ENCODE peak calls at places on chromosomes 12 and 14, in four cellular contexts. I is cardiac fibroblast, T is T follicular helper cell, F is GM12865. A is an unnamed sample.
A peak's percentile ranks its signal among the peaks of the same experiment; 100 is the strongest.

GRCh38 chr12:42692749-42693148 is 103.2 kb upstream of the PRICKLE1 start:
- DNase-seq in I (no peak), T (no peak), F (no peak), A (no peak)

GRCh38 chr14:47665337-47666134 is 9.9 kb downstream of the MDGA2 start:
- DNase-seq in I (no peak), T (no peak), F (no peak), A (no peak)

GRCh38 chr14:103296007-103296406 is 38.0 kb upstream of the EIF5 start:
- DNase-seq in I (peak; percentile 16), T (no peak), F (no peak), A (no peak)

GRCh38 chr14:100297320-100298300 is 8.6 kb downstream of the SLC25A29 start:
- DNase-seq in I (peak; percentile 88), T (no peak), F (peak; percentile 78), A (peak; percentile 92)

GRCh38 chr14:53924754-53925153 is 31.9 kb downstream of the BMP4 start:
- DNase-seq in I (peak; percentile 68), T (no peak), F (no peak), A (no peak)

GRCh38 chr14:33505295-33505962 is 445.4 kb downstream of the EGLN3 start:
- DNase-seq in I (no peak), T (no peak), F (no peak), A (no peak)

GRCh38 chr12:19997996-19998395 is 370.3 kb upstream of the PDE3A start:
- DNase-seq in I (no peak), T (no peak), F (no peak), A (no peak)

GRCh38 chr12:125239563-125239962 is 174.3 kb downstream of the AACS start:
- DNase-seq in I (no peak), T (no peak), F (no peak), A (no peak)

GRCh38 chr12:101963703-101964102 is 86.3 kb downstream of the DRAM1 start:
- DNase-seq in I (peak; percentile 12), T (no peak), F (no peak), A (no peak)

GRCh38 chr14:92040431-92041040 is 677 bp upstream of the TRIP11 start:
- DNase-seq in I (peak; percentile 34), T (no peak), F (peak; percentile 52), A (peak; percentile 62)

GRCh38 chr12:124760548-124760947 is 103.1 kb downstream of the SCARB1 start:
- DNase-seq in I (no peak), T (no peak), F (no peak), A (no peak)

GRCh38 chr14:71597955-71598659 is 334.1 kb upstream of the RGS6 start:
- DNase-seq in I (no peak), T (no peak), F (peak; percentile 73), A (no peak)

GRCh38 chr12:4037747-4038312 is 164.6 kb upstream of the PARP11 start:
- DNase-seq in I (peak; percentile 56), T (no peak), F (no peak), A (peak; percentile 46)

GRCh38 chr14:96852823-96853422 is 55.7 kb downstream of the VRK1 start:
- DNase-seq in I (peak; percentile 81), T (no peak), F (peak; percentile 48), A (peak; percentile 19)

GRCh38 chr14:51562816-51563215 is 88.9 kb upstream of the FRMD6 start:
- DNase-seq in I (no peak), T (no peak), F (no peak), A (no peak)

GRCh38 chr12:120628919-120629318 is 11.5 kb upstream of the CABP1 start:
- DNase-seq in I (no peak), T (no peak), F (no peak), A (no peak)

GRCh38 chr12:11981174-11981733 is 89.5 kb upstream of the BCL2L14 start:
- DNase-seq in I (peak; percentile 16), T (peak; percentile 49), F (peak; percentile 94), A (no peak)

GRCh38 chr12:108826807-108827721 is 30.3 kb downstream of the SSH1 start:
- DNase-seq in I (peak; percentile 66), T (no peak), F (no peak), A (peak; percentile 49)

GRCh38 chr12:27179399-27180214 is 64.5 kb upstream of the STK38L start:
- DNase-seq in I (peak; percentile 87), T (no peak), F (peak; percentile 92), A (peak; percentile 86)

GRCh38 chr12:52063986-52064649 is 5.7 kb upstream of the ATG101 start:
- DNase-seq in I (peak; percentile 91), T (no peak), F (no peak), A (no peak)

GRCh38 chr14:52949711-52950409 is 990 bp downstream of the FERMT2 start:
- DNase-seq in I (peak; percentile 56), T (no peak), F (no peak), A (peak; percentile 68)

GRCh38 chr12:51886021-51886710 is 1.7 kb upstream of the ANKRD33 start:
- DNase-seq in I (peak; percentile 98), T (peak; percentile 21), F (peak; percentile 20), A (peak; percentile 82)

GRCh38 chr12:124855275-124855957 is 8.2 kb downstream of the SCARB1 start:
- DNase-seq in I (no peak), T (no peak), F (no peak), A (no peak)

GRCh38 chr12:82964446-82964845 is 277.7 kb downstream of the TMTC2 start:
- DNase-seq in I (peak; percentile 5), T (no peak), F (no peak), A (no peak)

GRCh38 chr12:112252184-112252583 is 126.8 kb downstream of the TRAFD1 start:
- DNase-seq in I (peak; percentile 57), T (no peak), F (no peak), A (no peak)

GRCh38 chr12:13234045-13234641 is 37.6 kb downstream of the EMP1 start:
- DNase-seq in I (peak; percentile 79), T (peak; percentile 12), F (peak; percentile 37), A (peak; percentile 17)

GRCh38 chr12:94175763-94176660 is 27.6 kb downstream of the PLXNC1 start:
- DNase-seq in I (peak; percentile 61), T (no peak), F (peak; percentile 49), A (no peak)

GRCh38 chr14:63164108-63164683 is 40.0 kb upstream of the RHOJ start:
- DNase-seq in I (no peak), T (no peak), F (no peak), A (no peak)

GRCh38 chr12:65500121-65500846 is 221.8 kb downstream of the MSRB3 start:
- DNase-seq in I (peak; percentile 34), T (no peak), F (no peak), A (peak; percentile 2)

GRCh38 chr12:52514471-52515318 is 5.5 kb downstream of the KRT5 start:
- DNase-seq in I (no peak), T (no peak), F (no peak), A (no peak)

GRCh38 chr12:2057041-2057792 is 4.4 kb downstream of the CACNA1C start:
- DNase-seq in I (peak; percentile 70), T (no peak), F (peak; percentile 63), A (peak; percentile 37)

GRCh38 chr12:52480073-52480472 is 6.5 kb upstream of the KRT6C start:
- DNase-seq in I (no peak), T (no peak), F (no peak), A (no peak)

GRCh38 chr12:75548879-75549278 is 37.5 kb upstream of the KRR1 start:
- DNase-seq in I (no peak), T (no peak), F (no peak), A (no peak)

GRCh38 chr12:132306885-132307191 is 22.6 kb downstream of the GALNT9 start:
- DNase-seq in I (no peak), T (no peak), F (no peak), A (no peak)

GRCh38 chr12:12613334-12613733 is 1.7 kb downstream of the CREBL2 start:
- DNase-seq in I (no peak), T (no peak), F (peak; percentile 24), A (peak; percentile 72)